ENCODE peak calls at places on chromosomes 2 and 18, in four cellular contexts. B is colonic mucosa, T is kidney epithelial cell, P is body of pancreas. D is an unnamed sample.

GRCh38 chr18:46397174-46397573 is 259.8 kb downstream of the LOXHD1 start:
- DNase-seq in B (no peak), T (no peak), P (no peak), D (no peak)

GRCh38 chr2:66578853-66579158 is 143.9 kb downstream of the MEIS1 start:
- DNase-seq in B (no peak), T (no peak), P (no peak), D (no peak)

GRCh38 chr2:10909050-10909995 is 2.4 kb upstream of the KCNF1 start:
- DNase-seq in B (no peak), T (no peak), P (peak; percentile 33), D (peak; percentile 34)

GRCh38 chr2:214843823-214844222 is 34.3 kb upstream of the BARD1 start:
- DNase-seq in B (no peak), T (no peak), P (no peak), D (no peak)

GRCh38 chr18:55779711-55780590 is 192.0 kb upstream of the TCF4 start:
- DNase-seq in B (no peak), T (no peak), P (peak; percentile 26), D (no peak)

GRCh38 chr2:55063713-55064323 is 13.6 kb upstream of the RTN4 start:
- DNase-seq in B (no peak), T (no peak), P (peak; percentile 16), D (no peak)

GRCh38 chr2:108923736-108924443 is 65.1 kb downstream of the EDAR start:
- DNase-seq in B (no peak), T (no peak), P (no peak), D (no peak)

GRCh38 chr18:59085797-59086196 is 53.9 kb upstream of the SEC11C start:
- DNase-seq in B (no peak), T (no peak), P (no peak), D (no peak)

GRCh38 chr2:127884436-127884835 is 1.3 kb downstream of the AMMECR1L start:
- DNase-seq in B (no peak), T (no peak), P (no peak), D (no peak)

GRCh38 chr2:42214669-42215068 is 45.5 kb downstream of the EML4 start:
- DNase-seq in B (no peak), T (no peak), P (no peak), D (no peak)

GRCh38 chr18:44844486-44844885 is 163.8 kb downstream of the SETBP1 start:
- DNase-seq in B (no peak), T (no peak), P (no peak), D (no peak)

GRCh38 chr2:140273396-140273795 is 1493.2 kb upstream of the NXPH2 start:
- DNase-seq in B (no peak), T (no peak), P (no peak), D (no peak)

GRCh38 chr2:236993799-236994198 is 91.9 kb upstream of the COPS8 start:
- DNase-seq in B (no peak), T (no peak), P (no peak), D (no peak)

GRCh38 chr2:58146707-58147106 is 94.4 kb downstream of the FANCL start:
- DNase-seq in B (no peak), T (peak; percentile 29), P (no peak), D (peak; percentile 4)

GRCh38 chr18:56019908-56020307 is 431.9 kb upstream of the TCF4 start:
- DNase-seq in B (no peak), T (no peak), P (no peak), D (no peak)

GRCh38 chr2:9213477-9214051 is 7.0 kb downstream of the ASAP2 start:
- DNase-seq in B (no peak), T (no peak), P (no peak), D (no peak)

GRCh38 chr2:220789961-220790360 is 782.1 kb downstream of the EPHA4 start:
- DNase-seq in B (no peak), T (no peak), P (no peak), D (no peak)

GRCh38 chr2:171554991-171555615 is 32.8 kb downstream of the CYBRD1 start:
- DNase-seq in B (no peak), T (no peak), P (no peak), D (no peak)

GRCh38 chr2:24515841-24516240 is 24.8 kb downstream of the NCOA1 start:
- DNase-seq in B (no peak), T (no peak), P (no peak), D (no peak)

GRCh38 chr18:58044370-58045264 is 591 bp downstream of the NEDD4L start:
- DNase-seq in B (peak; percentile 64), T (no peak), P (peak; percentile 62), D (peak; percentile 48)
- TF ChIP-seq CTCF in B (no peak), T (no peak), P (peak; percentile 27), D (peak; percentile 57)

GRCh38 chr2:25954199-25954752 is 28.0 kb downstream of the KIF3C start:
- DNase-seq in B (no peak), T (no peak), P (no peak), D (no peak)

GRCh38 chr2:25955036-25955435 is 27.3 kb downstream of the KIF3C start:
- DNase-seq in B (no peak), T (no peak), P (no peak), D (no peak)

GRCh38 chr2:25955869-25956535 is 26.3 kb downstream of the KIF3C start:
- DNase-seq in B (no peak), T (no peak), P (no peak), D (no peak)

GRCh38 chr2:25948437-25948836 is 33.9 kb downstream of the KIF3C start:
- DNase-seq in B (no peak), T (no peak), P (no peak), D (no peak)

GRCh38 chr2:25951071-25951547 is 31.2 kb downstream of the KIF3C start:
- DNase-seq in B (peak; percentile 82), T (peak; percentile 79), P (peak; percentile 87), D (peak; percentile 86)
- TF ChIP-seq CTCF in B (peak; percentile 83), T (peak; percentile 94), P (peak; percentile 96), D (peak; percentile 96)

GRCh38 chr2:152054593-152054992 is 44.3 kb downstream of the CACNB4 start:
- DNase-seq in B (no peak), T (no peak), P (no peak), D (no peak)
- TF ChIP-seq CTCF in B (no peak), T (no peak), P (no peak), D (no peak)

DNA sequence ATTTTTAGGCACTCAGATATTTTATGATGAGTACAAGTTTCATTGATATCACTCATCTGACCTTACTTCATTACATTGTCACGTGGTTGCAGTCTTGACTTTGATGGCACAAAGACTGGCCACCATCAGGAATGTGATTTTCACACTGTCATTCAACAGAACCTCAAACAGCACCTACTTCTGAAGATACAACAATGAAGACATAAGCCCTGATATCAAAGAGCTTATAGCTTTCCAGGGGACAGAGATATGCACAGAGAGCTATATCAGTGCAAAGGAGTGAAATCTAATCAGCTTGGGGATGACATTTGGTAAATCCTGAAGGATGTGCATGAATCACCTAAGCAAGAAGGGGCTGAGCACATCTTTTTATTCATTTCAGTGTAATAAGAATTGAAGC is 72.3 kb downstream of the MEP1B start:
- DNase-seq in B (no peak), T (no peak), P (no peak), D (no peak)
- TF ChIP-seq CTCF in B (no peak), T (no peak), P (no peak), D (no peak)

DNA sequence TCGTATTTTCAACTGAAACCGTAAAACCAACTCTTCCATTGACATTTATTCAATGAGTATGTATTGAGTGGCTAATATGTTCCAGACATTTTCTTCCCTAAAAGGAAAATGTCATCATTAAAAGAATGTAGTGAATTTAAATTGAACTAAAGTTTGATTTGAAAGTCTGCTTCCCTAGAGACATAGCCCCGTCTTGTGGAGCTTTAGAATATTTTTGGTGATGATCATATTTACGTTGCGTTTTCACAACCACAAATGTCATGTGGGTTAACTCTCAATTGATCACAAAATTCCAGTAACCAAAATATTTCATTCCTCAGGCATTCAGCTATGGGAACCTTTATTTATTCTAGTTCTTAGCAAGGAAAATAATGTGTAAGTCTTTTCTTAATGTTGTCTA is 204.1 kb downstream of the MBD2 start:
- DNase-seq in B (no peak), T (no peak), P (no peak), D (no peak)
- TF ChIP-seq CTCF in B (no peak), T (no peak), P (no peak), D (no peak)

GRCh38 chr18:21448301-21448700 is 152.2 kb downstream of the ESCO1 start:
- DNase-seq in B (no peak), T (no peak), P (no peak), D (no peak)

GRCh38 chr18:21449367-21450250 is 150.9 kb downstream of the ESCO1 start:
- DNase-seq in B (no peak), T (no peak), P (no peak), D (no peak)

GRCh38 chr18:21443776-21444464 is 156.6 kb downstream of the ESCO1 start:
- DNase-seq in B (no peak), T (no peak), P (no peak), D (no peak)

GRCh38 chr18:21441670-21442069 is 158.8 kb downstream of the ESCO1 start:
- DNase-seq in B (no peak), T (no peak), P (no peak), D (no peak)

GRCh38 chr18:21444465-21445023 is 156.0 kb downstream of the ESCO1 start:
- DNase-seq in B (peak; percentile 21), T (no peak), P (peak; percentile 43), D (peak; percentile 57)
- TF ChIP-seq CTCF in B (peak; percentile 46), T (peak; percentile 79), P (peak; percentile 64), D (peak; percentile 73)

D was measured in Calu3.